ENCODE peak calls at places on chromosome 12, in ten cellular contexts. One of them, this sample, is unnamed.

GRCh38 chr12:12008232-12008850 is 62.4 kb upstream of the BCL2L14 start:
- DNase-seq in ovary: no peak
- DNase-seq in K562: no peak
- DNase-seq in HCT116: no peak
- DNase-seq in IMR-90: no peak
- DNase-seq in spleen: no peak
- DNase-seq in thyroid gland: no peak
- DNase-seq in A549: no peak
- DNase-seq in transverse colon: peak; percentile 20
- DNase-seq in endothelial cell of umbilical vein: no peak
- DNase-seq in this sample: no peak

GRCh38 chr12:97560766-97561165 is 98.2 kb downstream of the RMST start:
- DNase-seq in K562: no peak
- DNase-seq in A549: no peak
- DNase-seq in transverse colon: no peak
- DNase-seq in IMR-90: no peak
- DNase-seq in spleen: no peak
- DNase-seq in HCT116: no peak
- DNase-seq in ovary: no peak
- DNase-seq in thyroid gland: no peak
- DNase-seq in endothelial cell of umbilical vein: no peak
- DNase-seq in this sample: no peak

GRCh38 chr12:71504471-71504852 is 64.9 kb downstream of the LGR5 start:
- DNase-seq in ovary: no peak
- DNase-seq in transverse colon: no peak
- DNase-seq in IMR-90: no peak
- DNase-seq in A549: no peak
- DNase-seq in HCT116: no peak
- DNase-seq in spleen: no peak
- DNase-seq in endothelial cell of umbilical vein: no peak
- DNase-seq in thyroid gland: no peak
- DNase-seq in K562: no peak
- DNase-seq in this sample: no peak

GRCh38 chr12:85979641-85980040 is 105.5 kb downstream of the NTS start:
- DNase-seq in thyroid gland: no peak
- DNase-seq in IMR-90: no peak
- DNase-seq in transverse colon: no peak
- DNase-seq in HCT116: no peak
- DNase-seq in K562: no peak
- DNase-seq in spleen: no peak
- DNase-seq in endothelial cell of umbilical vein: no peak
- DNase-seq in A549: no peak
- DNase-seq in ovary: no peak
- DNase-seq in this sample: no peak

GRCh38 chr12:67681145-67681778 is 32.7 kb downstream of the DYRK2 start:
- DNase-seq in HCT116: no peak
- DNase-seq in transverse colon: no peak
- DNase-seq in spleen: no peak
- DNase-seq in endothelial cell of umbilical vein: peak; percentile 82
- DNase-seq in K562: no peak
- DNase-seq in ovary: no peak
- DNase-seq in thyroid gland: no peak
- DNase-seq in A549: no peak
- DNase-seq in IMR-90: peak; percentile 97
- DNase-seq in this sample: peak; percentile 56

GRCh38 chr12:75208851-75209781 is 523 bp downstream of the KCNC2 start:
- DNase-seq in K562: no peak
- DNase-seq in thyroid gland: no peak
- DNase-seq in endothelial cell of umbilical vein: peak; percentile 27
- DNase-seq in spleen: peak; percentile 62
- DNase-seq in HCT116: no peak
- DNase-seq in IMR-90: peak; percentile 18
- DNase-seq in transverse colon: no peak
- DNase-seq in ovary: no peak
- DNase-seq in A549: no peak
- DNase-seq in this sample: no peak

GRCh38 chr12:46406352-46407027 is 33.9 kb upstream of the SLC38A2 start:
- DNase-seq in ovary: no peak
- DNase-seq in K562: no peak
- DNase-seq in IMR-90: no peak
- DNase-seq in transverse colon: no peak
- DNase-seq in spleen: no peak
- DNase-seq in A549: no peak
- DNase-seq in HCT116: no peak
- DNase-seq in endothelial cell of umbilical vein: no peak
- DNase-seq in thyroid gland: no peak
- DNase-seq in this sample: no peak

GRCh38 chr12:57740656-57741412 is 2.3 kb upstream of the AGAP2 start:
- DNase-seq in transverse colon: peak; percentile 58
- DNase-seq in endothelial cell of umbilical vein: peak; percentile 20
- DNase-seq in IMR-90: no peak
- DNase-seq in ovary: no peak
- DNase-seq in thyroid gland: no peak
- DNase-seq in A549: no peak
- DNase-seq in HCT116: no peak
- DNase-seq in K562: no peak
- DNase-seq in spleen: peak; percentile 92
- DNase-seq in this sample: no peak

GRCh38 chr12:49943663-49943945 is 6.9 kb upstream of the AQP2 start:
- DNase-seq in K562: no peak
- DNase-seq in transverse colon: no peak
- DNase-seq in endothelial cell of umbilical vein: no peak
- DNase-seq in IMR-90: no peak
- DNase-seq in ovary: no peak
- DNase-seq in thyroid gland: no peak
- DNase-seq in A549: no peak
- DNase-seq in HCT116: no peak
- DNase-seq in spleen: no peak
- DNase-seq in this sample: no peak

GRCh38 chr12:130703733-130704375 is 12.2 kb downstream of the RIMBP2 start:
- DNase-seq in IMR-90: no peak
- DNase-seq in K562: no peak
- DNase-seq in endothelial cell of umbilical vein: no peak
- DNase-seq in thyroid gland: no peak
- DNase-seq in HCT116: no peak
- DNase-seq in transverse colon: no peak
- DNase-seq in spleen: no peak
- DNase-seq in ovary: no peak
- DNase-seq in A549: no peak
- DNase-seq in this sample: no peak

DNA sequence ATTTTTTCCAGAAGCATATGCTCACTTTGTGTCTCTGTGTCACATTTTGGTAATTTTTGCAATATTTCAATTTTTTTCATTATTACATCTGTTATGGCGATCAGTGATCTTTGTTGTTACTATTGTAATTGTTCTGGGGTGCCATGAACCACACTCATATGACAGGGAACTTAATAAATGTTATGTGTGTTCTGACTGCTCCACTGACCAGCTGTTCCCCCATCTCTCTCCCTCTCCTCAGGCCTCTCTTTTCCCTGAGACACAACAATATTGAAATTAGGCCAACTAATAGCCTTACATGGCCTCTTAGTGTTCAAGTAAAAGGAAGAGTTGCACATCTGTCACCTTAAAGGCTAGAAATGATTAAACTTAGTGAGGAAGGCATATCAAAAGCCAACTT is 46.0 kb downstream of the SCN8A start:
- DNase-seq in HCT116: no peak
- DNase-seq in thyroid gland: no peak
- DNase-seq in ovary: no peak
- DNase-seq in A549: no peak
- DNase-seq in spleen: no peak
- DNase-seq in endothelial cell of umbilical vein: no peak
- DNase-seq in transverse colon: no peak
- DNase-seq in K562: no peak
- DNase-seq in IMR-90: no peak
- DNase-seq in this sample: no peak
- H3K27ac ChIP-seq in HCT116: no peak overlapping the region
- H3K27ac ChIP-seq in thyroid gland: no peak overlapping the region
- H3K27ac ChIP-seq in ovary: no peak overlapping the region
- H3K27ac ChIP-seq in A549: no peak overlapping the region
- H3K27ac ChIP-seq in spleen: no peak overlapping the region
- H3K27ac ChIP-seq in endothelial cell of umbilical vein: no peak overlapping the region
- H3K27ac ChIP-seq in transverse colon: no peak overlapping the region
- H3K27ac ChIP-seq in K562: no peak overlapping the region
- H3K27ac ChIP-seq in IMR-90: no peak overlapping the region
- H3K27ac ChIP-seq in this sample: no peak overlapping the region

DNA sequence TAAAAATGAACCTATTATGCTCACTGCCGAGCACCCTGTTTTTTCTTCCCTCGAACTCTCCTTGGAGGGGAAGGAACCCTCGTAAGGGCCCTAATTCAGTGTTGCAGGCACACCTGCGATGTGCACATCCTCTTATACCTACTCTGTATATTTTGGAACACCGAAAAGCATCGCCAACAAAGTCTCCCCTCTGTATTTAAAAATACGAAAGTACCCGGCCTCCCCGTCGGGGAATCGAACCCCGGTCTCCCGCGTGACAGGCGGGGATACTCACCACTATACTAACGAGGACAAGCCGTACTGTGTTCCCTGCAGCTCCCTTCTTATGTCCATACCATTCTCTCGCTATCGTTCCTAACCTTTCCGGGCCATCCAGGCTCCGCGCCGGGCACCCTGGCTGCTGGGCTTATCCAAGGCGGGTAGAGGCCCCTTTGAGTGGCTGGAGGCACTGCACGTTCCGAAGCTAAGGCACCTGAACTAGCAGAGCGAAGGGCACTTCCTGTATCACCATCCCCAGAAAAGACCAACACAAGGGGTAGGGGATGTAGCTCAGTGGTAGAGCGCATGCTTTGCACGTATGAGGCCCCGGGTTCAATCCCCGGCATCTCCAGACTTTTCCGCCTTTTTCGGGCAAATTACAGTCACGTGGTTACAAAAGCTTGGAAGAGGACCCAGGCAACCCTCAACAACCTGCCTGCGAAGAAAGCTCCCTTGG is 25.1 kb upstream of the UBC start:
- DNase-seq in K562: peak; percentile 76
- DNase-seq in IMR-90: peak; percentile 98
- DNase-seq in spleen: peak; percentile 93
- DNase-seq in thyroid gland: peak; percentile 91
- DNase-seq in endothelial cell of umbilical vein: peak; percentile 91
- DNase-seq in A549: peak; percentile 72
- DNase-seq in transverse colon: peak; percentile 90
- DNase-seq in HCT116: peak; percentile 95
- DNase-seq in ovary: peak; percentile 93
- DNase-seq in this sample: peak; percentile 93
- TF ChIP-seq POLR2A in K562: peak; percentile 48
- TF ChIP-seq POLR2A in IMR-90: no peak
- TF ChIP-seq POLR2A in spleen: no peak
- TF ChIP-seq POLR2A in thyroid gland: no peak
- TF ChIP-seq POLR2A in endothelial cell of umbilical vein: peak; percentile 41
- TF ChIP-seq POLR2A in A549: no peak
- TF ChIP-seq POLR2A in transverse colon: no peak
- TF ChIP-seq POLR2A in HCT116: no peak
- TF ChIP-seq POLR2A in ovary: peak; percentile 41
- TF ChIP-seq POLR2A in this sample: peak; percentile 36

GRCh38 chr12:26870491-26871419 is 37.8 kb upstream of the ITPR2 start:
- DNase-seq in IMR-90: peak; percentile 57
- DNase-seq in endothelial cell of umbilical vein: peak; percentile 96
- DNase-seq in K562: no peak
- DNase-seq in ovary: no peak
- DNase-seq in thyroid gland: peak; percentile 83
- DNase-seq in spleen: no peak
- DNase-seq in A549: no peak
- DNase-seq in HCT116: peak; percentile 33
- DNase-seq in transverse colon: peak; percentile 19
- DNase-seq in this sample: no peak

GRCh38 chr12:26863515-26863914 is 30.5 kb upstream of the ITPR2 start:
- DNase-seq in thyroid gland: no peak
- DNase-seq in A549: no peak
- DNase-seq in IMR-90: peak; percentile 13
- DNase-seq in K562: no peak
- DNase-seq in transverse colon: no peak
- DNase-seq in endothelial cell of umbilical vein: peak; percentile 40
- DNase-seq in ovary: no peak
- DNase-seq in HCT116: peak; percentile 23
- DNase-seq in spleen: no peak
- DNase-seq in this sample: no peak

GRCh38 chr12:26868505-26869494 is 35.8 kb upstream of the ITPR2 start:
- DNase-seq in A549: no peak
- DNase-seq in HCT116: no peak
- DNase-seq in spleen: no peak
- DNase-seq in IMR-90: no peak
- DNase-seq in endothelial cell of umbilical vein: no peak
- DNase-seq in K562: no peak
- DNase-seq in ovary: no peak
- DNase-seq in transverse colon: no peak
- DNase-seq in thyroid gland: no peak
- DNase-seq in this sample: no peak

GRCh38 chr12:26869908-26870459 is 37.0 kb upstream of the ITPR2 start:
- DNase-seq in A549: no peak
- DNase-seq in HCT116: no peak
- DNase-seq in endothelial cell of umbilical vein: no peak
- DNase-seq in IMR-90: no peak
- DNase-seq in ovary: no peak
- DNase-seq in thyroid gland: no peak
- DNase-seq in K562: no peak
- DNase-seq in spleen: no peak
- DNase-seq in transverse colon: no peak
- DNase-seq in this sample: no peak

DNA sequence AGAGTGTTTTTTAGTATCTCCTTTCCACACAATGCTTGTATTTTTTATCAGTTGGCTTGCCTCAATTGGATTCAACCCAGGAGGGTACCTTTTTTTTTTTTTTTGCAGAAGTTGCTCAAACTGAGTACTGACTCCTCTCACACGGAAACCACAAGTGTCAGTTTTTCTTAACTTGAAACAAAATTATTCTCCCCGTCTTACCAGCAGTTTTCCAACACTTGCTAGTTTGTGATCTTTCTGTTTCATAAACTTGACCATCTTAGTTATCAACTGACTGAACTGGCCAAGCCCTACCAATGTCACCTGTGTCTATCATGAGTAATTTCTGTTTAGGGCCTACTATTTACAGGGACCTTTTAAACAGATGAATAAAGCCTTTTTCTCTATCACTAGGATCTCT is 34.1 kb upstream of the ITPR2 start:
- DNase-seq in spleen: no peak
- DNase-seq in thyroid gland: no peak
- DNase-seq in HCT116: no peak
- DNase-seq in A549: no peak
- DNase-seq in IMR-90: no peak
- DNase-seq in transverse colon: no peak
- DNase-seq in endothelial cell of umbilical vein: no peak
- DNase-seq in K562: no peak
- DNase-seq in ovary: no peak
- DNase-seq in this sample: no peak
- H3K27ac ChIP-seq in spleen: no peak overlapping the region
- H3K27ac ChIP-seq in thyroid gland: no peak overlapping the region
- H3K27ac ChIP-seq in HCT116: no peak overlapping the region
- H3K27ac ChIP-seq in A549: no peak overlapping the region
- H3K27ac ChIP-seq in IMR-90: no peak overlapping the region
- H3K27ac ChIP-seq in transverse colon: no peak overlapping the region
- H3K27ac ChIP-seq in endothelial cell of umbilical vein: no peak overlapping the region
- H3K27ac ChIP-seq in K562: no peak overlapping the region
- H3K27ac ChIP-seq in ovary: no peak overlapping the region
- H3K27ac ChIP-seq in this sample: no peak overlapping the region

DNA sequence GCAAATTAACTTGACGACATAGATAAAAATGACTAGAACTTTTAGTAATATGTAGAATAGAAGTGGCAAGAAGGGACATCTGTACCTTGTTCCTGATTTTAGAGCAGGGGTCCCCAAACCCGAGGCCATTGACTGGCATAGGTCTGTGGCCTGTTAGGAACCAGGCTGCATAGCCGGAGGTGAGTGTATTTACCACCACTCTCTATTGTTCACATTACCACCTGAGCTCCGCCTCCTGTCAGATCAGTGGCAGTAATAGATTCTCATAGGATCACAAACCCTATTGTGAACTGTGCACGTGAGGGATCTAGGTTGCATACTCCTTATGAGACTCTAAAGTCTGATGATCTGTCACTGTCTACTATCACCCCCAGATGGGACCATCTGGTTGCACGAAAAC is 113.6 kb upstream of the AVPR1A start:
- DNase-seq in transverse colon: no peak
- DNase-seq in HCT116: no peak
- DNase-seq in IMR-90: no peak
- DNase-seq in K562: no peak
- DNase-seq in spleen: no peak
- DNase-seq in A549: no peak
- DNase-seq in thyroid gland: no peak
- DNase-seq in ovary: no peak
- DNase-seq in endothelial cell of umbilical vein: no peak
- DNase-seq in this sample: no peak
- TF ChIP-seq POLR2A in transverse colon: no peak
- TF ChIP-seq POLR2A in HCT116: no peak
- TF ChIP-seq POLR2A in IMR-90: no peak
- TF ChIP-seq POLR2A in K562: no peak
- TF ChIP-seq POLR2A in spleen: no peak
- TF ChIP-seq POLR2A in A549: no peak
- TF ChIP-seq POLR2A in thyroid gland: no peak
- TF ChIP-seq POLR2A in ovary: no peak
- TF ChIP-seq POLR2A in endothelial cell of umbilical vein: no peak
- TF ChIP-seq POLR2A in this sample: no peak

This sample was measured in uterus.